ENCODE peak calls at places on chromosome 15, in five cellular contexts. One of them, this sample, is unnamed.

GRCh38 chr15:88802250-88802990 is 816 bp upstream of the ACAN start:
- DNase-seq in AG10803: no peak
- DNase-seq in cardiac fibroblast: no peak
- DNase-seq in astrocyte: no peak
- DNase-seq in brain microvascular endothelial cell: no peak
- DNase-seq in this sample: no peak

GRCh38 chr15:73872370-73872769 is 994 bp upstream of the TBC1D21 start:
- DNase-seq in AG10803: peak; percentile 74
- DNase-seq in cardiac fibroblast: peak; percentile 7
- DNase-seq in astrocyte: peak; percentile 63
- DNase-seq in brain microvascular endothelial cell: peak; percentile 8
- DNase-seq in this sample: no peak

GRCh38 chr15:39501366-39501765 is 79.5 kb upstream of the THBS1 start:
- DNase-seq in AG10803: no peak
- DNase-seq in cardiac fibroblast: peak; percentile 55
- DNase-seq in astrocyte: peak; percentile 60
- DNase-seq in brain microvascular endothelial cell: no peak
- DNase-seq in this sample: peak; percentile 51

GRCh38 chr15:69346112-69346511 is 47.4 kb downstream of the PAQR5 start:
- DNase-seq in AG10803: peak; percentile 47
- DNase-seq in cardiac fibroblast: no peak
- DNase-seq in astrocyte: peak; percentile 13
- DNase-seq in brain microvascular endothelial cell: peak; percentile 9
- DNase-seq in this sample: no peak

GRCh38 chr15:58332676-58333400 is 99.0 kb upstream of the LIPC start:
- DNase-seq in AG10803: peak; percentile 76
- DNase-seq in cardiac fibroblast: peak; percentile 43
- DNase-seq in astrocyte: peak; percentile 47
- DNase-seq in brain microvascular endothelial cell: peak; percentile 15
- DNase-seq in this sample: no peak

GRCh38 chr15:74960995-74961588 is 4.5 kb upstream of the RPP25 start:
- DNase-seq in AG10803: no peak
- DNase-seq in cardiac fibroblast: no peak
- DNase-seq in astrocyte: no peak
- DNase-seq in brain microvascular endothelial cell: no peak
- DNase-seq in this sample: no peak

GRCh38 chr15:25811481-25811906 is 51.6 kb downstream of the ATP10A start:
- DNase-seq in AG10803: no peak
- DNase-seq in cardiac fibroblast: no peak
- DNase-seq in astrocyte: no peak
- DNase-seq in brain microvascular endothelial cell: no peak
- DNase-seq in this sample: no peak

GRCh38 chr15:90221251-90221900 is 12.4 kb downstream of the CIB1 start:
- DNase-seq in AG10803: peak; percentile 90
- DNase-seq in cardiac fibroblast: peak; percentile 96
- DNase-seq in astrocyte: peak; percentile 61
- DNase-seq in brain microvascular endothelial cell: peak; percentile 71
- DNase-seq in this sample: no peak

GRCh38 chr15:99451484-99451883 is 114.3 kb upstream of the MEF2A start:
- DNase-seq in AG10803: no peak
- DNase-seq in cardiac fibroblast: no peak
- DNase-seq in astrocyte: no peak
- DNase-seq in brain microvascular endothelial cell: no peak
- DNase-seq in this sample: no peak

GRCh38 chr15:51726302-51727073 is 11.0 kb downstream of the LYSMD2 start:
- DNase-seq in AG10803: peak; percentile 80
- DNase-seq in cardiac fibroblast: peak; percentile 72
- DNase-seq in astrocyte: peak; percentile 81
- DNase-seq in brain microvascular endothelial cell: peak; percentile 93
- DNase-seq in this sample: no peak

GRCh38 chr15:35479423-35479822 is 66.5 kb downstream of the DPH6 start:
- DNase-seq in AG10803: no peak
- DNase-seq in cardiac fibroblast: no peak
- DNase-seq in astrocyte: no peak
- DNase-seq in brain microvascular endothelial cell: no peak
- DNase-seq in this sample: no peak

GRCh38 chr15:73873889-73874511 is 636 bp downstream of the TBC1D21 start:
- DNase-seq in AG10803: peak; percentile 58
- DNase-seq in cardiac fibroblast: peak; percentile 72
- DNase-seq in astrocyte: peak; percentile 22
- DNase-seq in brain microvascular endothelial cell: peak; percentile 59
- DNase-seq in this sample: peak; percentile 18

GRCh38 chr15:70508561-70509281 is 254.6 kb downstream of the UACA start:
- DNase-seq in AG10803: peak; percentile 77
- DNase-seq in cardiac fibroblast: peak; percentile 89
- DNase-seq in astrocyte: peak; percentile 92
- DNase-seq in brain microvascular endothelial cell: peak; percentile 94
- DNase-seq in this sample: peak; percentile 97

GRCh38 chr15:31467361-31467760 is 140.7 kb downstream of the KLF13 start:
- DNase-seq in AG10803: no peak
- DNase-seq in cardiac fibroblast: no peak
- DNase-seq in astrocyte: no peak
- DNase-seq in brain microvascular endothelial cell: no peak
- DNase-seq in this sample: no peak

GRCh38 chr15:65066635-65067333 is 1.0 kb downstream of the RASL12 start:
- DNase-seq in AG10803: no peak
- DNase-seq in cardiac fibroblast: no peak
- DNase-seq in astrocyte: no peak
- DNase-seq in brain microvascular endothelial cell: no peak
- DNase-seq in this sample: no peak

GRCh38 chr15:86756688-86757087 is 677.0 kb downstream of the AGBL1 start:
- DNase-seq in AG10803: no peak
- DNase-seq in cardiac fibroblast: no peak
- DNase-seq in astrocyte: no peak
- DNase-seq in brain microvascular endothelial cell: no peak
- DNase-seq in this sample: no peak

GRCh38 chr15:75460646-75461045 is 9.2 kb upstream of the SIN3A start:
- DNase-seq in AG10803: no peak
- DNase-seq in cardiac fibroblast: no peak
- DNase-seq in astrocyte: no peak
- DNase-seq in brain microvascular endothelial cell: no peak
- DNase-seq in this sample: no peak

GRCh38 chr15:89642106-89642505 is 13.2 kb downstream of the KIF7 start:
- DNase-seq in AG10803: no peak
- DNase-seq in cardiac fibroblast: no peak
- DNase-seq in astrocyte: no peak
- DNase-seq in brain microvascular endothelial cell: no peak
- DNase-seq in this sample: no peak

GRCh38 chr15:82832601-82833209 is 23.3 kb downstream of the WHAMM start:
- DNase-seq in AG10803: peak; percentile 87
- DNase-seq in cardiac fibroblast: peak; percentile 77
- DNase-seq in astrocyte: peak; percentile 93
- DNase-seq in brain microvascular endothelial cell: peak; percentile 70
- DNase-seq in this sample: peak; percentile 80

GRCh38 chr15:96693990-96694517 is 363.6 kb downstream of the NR2F2 start:
- DNase-seq in AG10803: no peak
- DNase-seq in cardiac fibroblast: no peak
- DNase-seq in astrocyte: no peak
- DNase-seq in brain microvascular endothelial cell: no peak
- DNase-seq in this sample: no peak

GRCh38 chr15:36917411-36918267 is 182.7 kb downstream of the MEIS2 start:
- DNase-seq in AG10803: no peak
- DNase-seq in cardiac fibroblast: no peak
- DNase-seq in astrocyte: no peak
- DNase-seq in brain microvascular endothelial cell: no peak
- DNase-seq in this sample: no peak

GRCh38 chr15:74835312-74835823 is 7.6 kb downstream of the ULK3 start:
- DNase-seq in AG10803: peak; percentile 28
- DNase-seq in cardiac fibroblast: peak; percentile 57
- DNase-seq in astrocyte: no peak
- DNase-seq in brain microvascular endothelial cell: peak; percentile 26
- DNase-seq in this sample: no peak

GRCh38 chr15:77118787-77119410 is 48.0 kb upstream of the TSPAN3 start:
- DNase-seq in AG10803: peak; percentile 80
- DNase-seq in cardiac fibroblast: peak; percentile 89
- DNase-seq in astrocyte: peak; percentile 58
- DNase-seq in brain microvascular endothelial cell: peak; percentile 70
- DNase-seq in this sample: peak; percentile 42

GRCh38 chr15:48581221-48581620 is 64.3 kb downstream of the FBN1 start:
- DNase-seq in AG10803: peak; percentile 63
- DNase-seq in cardiac fibroblast: peak; percentile 56
- DNase-seq in astrocyte: no peak
- DNase-seq in brain microvascular endothelial cell: no peak
- DNase-seq in this sample: no peak

GRCh38 chr15:39358441-39359041 is 222.3 kb upstream of the THBS1 start:
- DNase-seq in AG10803: peak; percentile 70
- DNase-seq in cardiac fibroblast: peak; percentile 89
- DNase-seq in astrocyte: peak; percentile 89
- DNase-seq in brain microvascular endothelial cell: peak; percentile 32
- DNase-seq in this sample: peak; percentile 92

GRCh38 chr15:96234109-96234892 is 96.2 kb upstream of the NR2F2 start:
- DNase-seq in AG10803: peak; percentile 79
- DNase-seq in cardiac fibroblast: peak; percentile 48
- DNase-seq in astrocyte: peak; percentile 41
- DNase-seq in brain microvascular endothelial cell: no peak
- DNase-seq in this sample: no peak

GRCh38 chr15:63329567-63330350 is 51.9 kb downstream of the CA12 start:
- DNase-seq in AG10803: no peak
- DNase-seq in cardiac fibroblast: no peak
- DNase-seq in astrocyte: no peak
- DNase-seq in brain microvascular endothelial cell: no peak
- DNase-seq in this sample: no peak

GRCh38 chr15:77474987-77475385 is 54.3 kb downstream of the HMG20A start:
- DNase-seq in AG10803: no peak
- DNase-seq in cardiac fibroblast: no peak
- DNase-seq in astrocyte: no peak
- DNase-seq in brain microvascular endothelial cell: no peak
- DNase-seq in this sample: no peak

GRCh38 chr15:75347222-75348033 is 589 bp downstream of the NEIL1 start:
- DNase-seq in AG10803: no peak
- DNase-seq in cardiac fibroblast: peak; percentile 40
- DNase-seq in astrocyte: no peak
- DNase-seq in brain microvascular endothelial cell: no peak
- DNase-seq in this sample: no peak

GRCh38 chr15:71802770-71803169 is 7.6 kb upstream of the NR2E3 start:
- DNase-seq in AG10803: no peak
- DNase-seq in cardiac fibroblast: no peak
- DNase-seq in astrocyte: no peak
- DNase-seq in brain microvascular endothelial cell: no peak
- DNase-seq in this sample: no peak

GRCh38 chr15:58522391-58522790 is 90.6 kb downstream of the LIPC start:
- DNase-seq in AG10803: no peak
- DNase-seq in cardiac fibroblast: no peak
- DNase-seq in astrocyte: no peak
- DNase-seq in brain microvascular endothelial cell: no peak
- DNase-seq in this sample: no peak

GRCh38 chr15:70098461-70099166 is 897 bp upstream of the TLE3 start:
- DNase-seq in AG10803: no peak
- DNase-seq in cardiac fibroblast: peak; percentile 42
- DNase-seq in astrocyte: no peak
- DNase-seq in brain microvascular endothelial cell: no peak
- DNase-seq in this sample: no peak

GRCh38 chr15:32683906-32684584 is 33.8 kb upstream of the GREM1 start:
- DNase-seq in AG10803: peak; percentile 99
- DNase-seq in cardiac fibroblast: peak; percentile 93
- DNase-seq in astrocyte: peak; percentile 99
- DNase-seq in brain microvascular endothelial cell: peak; percentile 87
- DNase-seq in this sample: no peak

GRCh38 chr15:92228830-92229229 is 164.9 kb upstream of the ST8SIA2 start:
- DNase-seq in AG10803: no peak
- DNase-seq in cardiac fibroblast: no peak
- DNase-seq in astrocyte: no peak
- DNase-seq in brain microvascular endothelial cell: no peak
- DNase-seq in this sample: no peak

DNA sequence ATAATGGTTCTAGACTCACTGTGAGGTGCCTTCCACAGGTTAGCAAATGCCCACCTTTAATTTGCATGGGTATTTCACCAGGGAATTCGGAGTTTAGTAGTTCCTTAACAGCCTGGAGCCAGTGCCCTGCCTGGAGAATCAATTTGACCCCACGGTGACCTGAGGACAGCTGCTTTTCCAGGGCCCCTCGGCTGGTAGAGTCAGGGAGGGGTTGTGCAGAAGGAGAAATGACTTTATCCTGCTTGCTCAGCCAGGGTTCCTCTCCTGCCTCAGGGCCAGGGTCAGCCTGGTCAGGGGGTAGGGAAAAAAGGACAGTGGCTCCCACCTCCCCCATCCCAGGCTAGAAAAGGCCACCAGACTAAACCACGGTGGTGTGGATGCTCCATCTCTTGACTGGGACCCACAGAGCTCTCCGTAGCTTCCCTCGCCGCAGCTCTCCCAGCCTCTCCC is 12.0 kb downstream of the DLL4 start:
- DNase-seq in AG10803: no peak
- DNase-seq in cardiac fibroblast: no peak
- DNase-seq in astrocyte: no peak
- DNase-seq in brain microvascular endothelial cell: no peak
- DNase-seq in this sample: no peak
- H3K4me3 ChIP-seq in AG10803: peak overlapping the region; percentile 48
- H3K4me3 ChIP-seq in cardiac fibroblast: peak overlapping the region; percentile 44
- H3K4me3 ChIP-seq in astrocyte: peak overlapping the region; percentile 59
- H3K4me3 ChIP-seq in brain microvascular endothelial cell: peak overlapping the region; percentile 45
- H3K4me3 ChIP-seq in this sample: peak overlapping the region; percentile 45

GRCh38 chr15:44738340-44738984 is 2.1 kb downstream of the TRIM69 start:
- DNase-seq in AG10803: peak; percentile 65
- DNase-seq in cardiac fibroblast: peak; percentile 82
- DNase-seq in astrocyte: peak; percentile 20
- DNase-seq in brain microvascular endothelial cell: no peak
- DNase-seq in this sample: no peak

GRCh38 chr15:44736261-44736765 is at the start of gene TRIM69:
- DNase-seq in AG10803: no peak
- DNase-seq in cardiac fibroblast: no peak
- DNase-seq in astrocyte: no peak
- DNase-seq in brain microvascular endothelial cell: no peak
- DNase-seq in this sample: no peak

GRCh38 chr15:44734839-44735481 is 1.4 kb upstream of the TRIM69 start:
- DNase-seq in AG10803: no peak
- DNase-seq in cardiac fibroblast: no peak
- DNase-seq in astrocyte: no peak
- DNase-seq in brain microvascular endothelial cell: no peak
- DNase-seq in this sample: no peak

GRCh38 chr15:44735482-44736260 is 657 bp upstream of the TRIM69 start:
- DNase-seq in AG10803: peak; percentile 31
- DNase-seq in cardiac fibroblast: peak; percentile 39
- DNase-seq in astrocyte: no peak
- DNase-seq in brain microvascular endothelial cell: no peak
- DNase-seq in this sample: no peak
- TF ChIP-seq CTCF in AG10803: no peak
- TF ChIP-seq CTCF in cardiac fibroblast: no peak
- TF ChIP-seq CTCF in astrocyte: no peak
- TF ChIP-seq CTCF in brain microvascular endothelial cell: no peak
- TF ChIP-seq CTCF in this sample: no peak

GRCh38 chr15:81133782-81134461 is at the start of gene CFAP161:
- DNase-seq in AG10803: peak; percentile 67
- DNase-seq in cardiac fibroblast: peak; percentile 77
- DNase-seq in astrocyte: peak; percentile 50
- DNase-seq in brain microvascular endothelial cell: peak; percentile 38
- DNase-seq in this sample: peak; percentile 17
- H3K4me3 ChIP-seq in AG10803: peak within 1 kb of the TSS; percentile 46
- H3K4me3 ChIP-seq in cardiac fibroblast: peak within 1 kb of the TSS; percentile 46
- H3K4me3 ChIP-seq in astrocyte: peak within 1 kb of the TSS; percentile 32
- H3K4me3 ChIP-seq in brain microvascular endothelial cell: peak within 1 kb of the TSS; percentile 40
- H3K4me3 ChIP-seq in this sample: peak within 1 kb of the TSS; percentile 49

GRCh38 chr15:42036991-42037390 is 16.1 kb upstream of the PLA2G4E start:
- DNase-seq in AG10803: no peak
- DNase-seq in cardiac fibroblast: no peak
- DNase-seq in astrocyte: no peak
- DNase-seq in brain microvascular endothelial cell: no peak
- DNase-seq in this sample: no peak
- TF ChIP-seq CTCF in AG10803: no peak
- TF ChIP-seq CTCF in cardiac fibroblast: no peak
- TF ChIP-seq CTCF in astrocyte: no peak
- TF ChIP-seq CTCF in brain microvascular endothelial cell: no peak
- TF ChIP-seq CTCF in this sample: no peak